ENCODE peak calls at places on chromosomes 7 and 10, in four cellular contexts. N, B, V and I are unnamed samples.

GRCh38 chr10:82240408-82240807 is 365.4 kb downstream of the NRG3 start:
- DNase-seq in N (no peak), B (no peak), V (no peak), I (no peak)

GRCh38 chr10:80277567-80278250 is 11.7 kb downstream of the MAT1A start:
- DNase-seq in B (no peak), V (no peak), N (no peak), I (no peak)

GRCh38 chr7:127383123-127383835 is 9.2 kb downstream of the ZNF800 start:
- DNase-seq in B (no peak), V (no peak), N (no peak), I (no peak)

GRCh38 chr7:34900891-34901493 is 136.3 kb downstream of the DPY19L1 start:
- DNase-seq in V (peak), N (peak), B (no peak), I (no peak)

GRCh38 chr7:100886142-100886935 is 3.2 kb downstream of the UFSP1 start:
- DNase-seq in B (peak), V (no peak), N (no peak), I (no peak)

GRCh38 chr10:63976538-63976937 is 455.3 kb downstream of the REEP3 start:
- DNase-seq in B (no peak), N (no peak), V (peak), I (peak)

GRCh38 chr10:4725917-4726606 is 99.9 kb upstream of the AKR1E2 start:
- DNase-seq in B (no peak), N (no peak), V (no peak), I (no peak)

GRCh38 chr10:46547331-46547880 is 9.1 kb downstream of the GPRIN2 start:
- DNase-seq in N (peak), B (no peak), V (no peak), I (peak)

GRCh38 chr10:118844731-118845573 is 90.2 kb upstream of the CACUL1 start:
- DNase-seq in N (no peak), B (no peak), V (no peak), I (no peak)

GRCh38 chr7:21869785-21870402 is 75.8 kb downstream of the CDCA7L start:
- DNase-seq in V (no peak), N (no peak), B (no peak), I (no peak)

GRCh38 chr7:136956232-136956631 is 87.8 kb downstream of the CHRM2 start:
- DNase-seq in N (no peak), V (no peak), B (no peak), I (no peak)

GRCh38 chr7:92698237-92698841 is 108.1 kb upstream of the FAM133B start:
- DNase-seq in B (no peak), V (no peak), N (peak), I (no peak)

GRCh38 chr7:75039166-75039565 is 34.4 kb downstream of the RCC1L start:
- DNase-seq in V (no peak), N (no peak), B (no peak), I (no peak)

GRCh38 chr7:25308898-25309521 is 80.7 kb upstream of the NPVF start:
- DNase-seq in B (no peak), N (no peak), V (no peak), I (no peak)

GRCh38 chr10:97757471-97757870 is 14.3 kb downstream of the SFRP5 start:
- DNase-seq in N (no peak), V (no peak), B (no peak), I (no peak)

GRCh38 chr10:122646511-122647382 is 52.9 kb downstream of the C10orf120 start:
- DNase-seq in V (no peak), B (no peak), N (no peak), I (no peak)

DNA sequence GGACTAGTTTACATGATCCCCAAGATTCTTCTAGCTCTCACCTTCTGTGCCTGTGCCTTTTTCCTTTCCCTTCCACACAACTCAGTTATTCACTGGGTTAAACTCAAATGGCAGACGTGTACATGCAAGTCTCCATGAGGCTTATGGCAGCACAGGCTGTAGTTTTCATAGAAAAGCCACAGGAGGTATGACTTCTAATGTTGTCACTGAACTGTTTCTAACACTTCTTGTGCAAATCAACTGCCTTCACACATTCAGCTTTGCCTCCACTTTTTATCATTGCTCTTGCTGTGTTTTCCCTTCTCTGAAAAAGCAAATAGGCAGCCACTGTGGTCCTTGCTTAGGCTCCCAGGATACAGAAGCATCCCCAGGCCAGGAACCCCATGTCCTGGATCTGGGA is 5.3 kb upstream of the GIMAP5 start:
- DNase-seq in B (no peak), V (no peak), N (no peak), I (no peak)
- H3K27ac ChIP-seq in B (no peak), V (no peak), N (no peak), I (no peak)

GRCh38 chr7:142645777-142646176 is 103.5 kb upstream of the PRSS1 start:
- DNase-seq in N (no peak), B (no peak), V (no peak), I (no peak)
- H3K27ac ChIP-seq in N (no peak), B (no peak), V (no peak), I (no peak)

DNA sequence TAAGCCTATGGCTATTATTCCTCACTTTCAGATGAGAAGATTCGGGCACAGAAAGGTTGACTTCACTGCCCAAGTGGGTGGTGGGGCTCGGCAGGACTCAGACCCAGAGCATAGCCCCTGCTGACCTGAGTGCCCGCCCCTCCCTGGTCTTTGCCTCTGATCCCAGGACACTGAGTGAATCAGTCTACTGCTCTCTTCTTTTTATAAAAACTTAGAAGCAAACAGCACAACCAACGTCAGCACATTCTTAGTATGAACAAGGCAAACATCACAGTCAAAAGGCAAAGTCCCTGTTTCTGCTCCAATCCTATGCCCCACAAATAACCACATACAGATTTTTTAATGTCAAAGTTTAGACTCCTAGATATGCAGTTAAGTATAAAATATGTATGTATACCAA is 237.8 kb downstream of the ZMYND11 start:
- DNase-seq in B (no peak), N (no peak), V (no peak), I (no peak)
- H3K27ac ChIP-seq in B (peak), N (no peak), V (no peak), I (peak)

DNA sequence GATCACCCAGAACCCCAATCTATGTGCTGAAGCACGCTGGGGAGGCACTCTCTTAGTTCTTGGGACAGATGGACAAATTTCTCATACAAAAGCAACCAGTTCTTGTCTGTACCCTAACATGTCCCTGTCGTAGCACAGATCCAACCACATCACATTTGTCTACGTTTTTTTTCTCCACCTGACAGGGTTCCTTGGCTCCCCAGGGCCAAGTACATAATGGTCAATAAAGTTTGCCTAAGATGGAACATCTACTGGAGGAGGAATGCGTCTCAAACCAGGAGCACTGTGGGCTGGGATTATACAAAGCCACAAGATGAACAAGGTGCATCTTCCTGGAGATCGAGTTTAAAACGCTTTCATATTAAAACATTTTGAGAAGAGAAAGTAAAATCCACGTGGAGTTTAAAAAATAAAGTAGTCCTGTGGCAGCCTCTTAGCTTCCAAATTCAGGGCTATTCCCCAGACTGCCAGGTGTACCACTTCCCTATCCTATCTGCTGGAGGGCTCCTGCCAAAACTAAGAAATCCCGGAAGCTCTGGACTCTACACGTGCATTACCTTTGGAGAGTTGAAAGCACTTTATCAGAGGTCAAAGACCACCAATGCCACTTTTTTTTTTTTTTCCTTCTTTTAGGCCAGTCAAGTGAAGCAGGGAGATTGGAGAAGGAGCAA is 1.4 kb downstream of the TMEM243 start:
- DNase-seq in B (no peak), V (no peak), N (no peak), I (no peak)
- H3K27ac ChIP-seq in B (no peak), V (no peak), N (peak), I (no peak)

DNA sequence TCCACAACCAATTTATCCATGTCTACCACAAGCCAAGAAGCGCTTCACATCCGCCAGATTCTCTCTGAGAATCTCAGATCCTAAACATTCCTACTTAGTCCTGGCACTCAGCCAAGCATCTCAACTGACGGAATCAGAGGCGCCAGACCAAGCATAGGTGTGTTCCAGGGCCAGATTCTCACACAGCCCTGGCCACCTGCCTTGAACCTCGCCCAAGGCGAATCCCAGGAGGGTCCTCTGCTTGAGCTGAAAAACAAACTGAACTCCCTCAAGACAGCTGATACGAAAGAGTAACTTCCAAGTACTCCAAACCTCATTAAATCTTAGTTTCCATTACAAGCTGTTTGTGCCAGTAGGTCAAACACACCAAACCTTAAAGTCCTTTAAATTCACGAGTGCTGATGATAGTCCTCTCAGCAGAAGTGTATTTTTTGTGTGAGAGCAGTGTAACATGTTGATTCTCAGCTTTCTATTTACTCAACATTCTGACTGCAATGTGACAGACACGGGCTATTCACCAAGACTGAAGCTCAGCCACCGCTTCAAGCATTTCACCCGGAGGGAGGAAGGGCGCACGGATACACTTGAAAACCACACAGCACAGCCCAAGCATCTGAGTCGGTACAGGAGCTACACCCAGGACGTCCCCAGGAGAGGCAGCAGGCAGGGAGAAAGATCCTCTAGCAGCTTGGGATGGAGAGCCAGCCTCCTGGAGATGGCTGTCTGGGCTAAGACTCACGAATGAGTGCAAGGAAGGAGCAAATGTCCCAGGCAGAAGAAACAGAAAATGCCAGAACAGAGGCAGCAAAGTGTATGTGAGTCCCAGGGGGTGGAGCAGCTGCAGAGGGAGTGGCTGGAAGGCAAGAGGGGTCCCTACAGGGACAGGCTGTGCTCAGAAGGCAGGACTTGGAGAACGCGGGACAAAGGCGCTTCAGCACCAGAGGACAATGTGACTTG is 6.0 kb downstream of the PARD3 start:
- DNase-seq in V (no peak), B (peak), N (peak), I (no peak)
- H3K27ac ChIP-seq in V (no peak), B (peak), N (peak), I (no peak)

GRCh38 chr10:131750171-131750895 is 150.5 kb upstream of the PPP2R2D start:
- DNase-seq in B (no peak), N (no peak), V (no peak), I (no peak)

GRCh38 chr10:131749767-131750142 is 151.1 kb upstream of the PPP2R2D start:
- DNase-seq in V (no peak), B (no peak), N (no peak), I (no peak)

GRCh38 chr10:131753336-131753735 is 147.5 kb upstream of the PPP2R2D start:
- DNase-seq in V (no peak), N (no peak), B (no peak), I (no peak)

GRCh38 chr10:131750973-131751826 is 149.6 kb upstream of the PPP2R2D start:
- DNase-seq in N (no peak), B (no peak), V (no peak), I (peak)

GRCh38 chr10:131751827-131752775 is 148.7 kb upstream of the PPP2R2D start:
- DNase-seq in V (no peak), N (no peak), B (no peak), I (peak)
- H3K27ac ChIP-seq in V (no peak), N (no peak), B (no peak), I (no peak)

GRCh38 chr10:435397-435796 is 254.1 kb downstream of the DIP2C start:
- DNase-seq in V (no peak), B (no peak), N (no peak), I (no peak)
- H3K27ac ChIP-seq in V (no peak), B (no peak), N (no peak), I (no peak)

GRCh38 chr7:151810434-151811232 is 66.3 kb downstream of the PRKAG2 start:
- DNase-seq in N (no peak), V (no peak), B (no peak), I (peak)

GRCh38 chr7:151807876-151808275 is 69.0 kb downstream of the PRKAG2 start:
- DNase-seq in N (no peak), V (no peak), B (no peak), I (peak)

GRCh38 chr7:151809156-151809863 is 67.6 kb downstream of the PRKAG2 start:
- DNase-seq in B (no peak), N (no peak), V (no peak), I (no peak)

GRCh38 chr7:151808296-151809155 is 68.4 kb downstream of the PRKAG2 start:
- DNase-seq in N (no peak), B (no peak), V (no peak), I (peak)

GRCh38 chr7:151809864-151810170 is 67.1 kb downstream of the PRKAG2 start:
- DNase-seq in V (no peak), B (no peak), N (no peak), I (no peak)
- H3K27ac ChIP-seq in V (no peak), B (no peak), N (no peak), I (no peak)